ENCODE peak calls at places on chromosomes 16 and 17, in eight cellular contexts. One of them, this sample, is unnamed.

GRCh38 chr17:64025732-64026294 is 5.4 kb upstream of the ICAM2 start:
- DNase-seq in kidney epithelial cell: peak; percentile 16
- DNase-seq in vagina: no peak
- DNase-seq in adrenal gland: peak; percentile 88
- DNase-seq in prostate gland: peak; percentile 45
- DNase-seq in aorta: peak; percentile 91
- DNase-seq in MG63: peak; percentile 76
- DNase-seq in naive thymus-derived CD4-positive, alpha-beta T cell: peak; percentile 76
- DNase-seq in this sample: peak; percentile 96

GRCh38 chr17:7560172-7561027 is 1.3 kb upstream of the SENP3 start:
- DNase-seq in adrenal gland: peak; percentile 68
- DNase-seq in aorta: peak; percentile 88
- DNase-seq in prostate gland: peak; percentile 48
- DNase-seq in MG63: peak; percentile 26
- DNase-seq in vagina: no peak
- DNase-seq in kidney epithelial cell: no peak
- DNase-seq in naive thymus-derived CD4-positive, alpha-beta T cell: peak; percentile 27
- DNase-seq in this sample: peak; percentile 60

GRCh38 chr16:66522816-66523590 is 26.9 kb downstream of the TK2 start:
- DNase-seq in MG63: no peak
- DNase-seq in prostate gland: no peak
- DNase-seq in adrenal gland: no peak
- DNase-seq in kidney epithelial cell: no peak
- DNase-seq in naive thymus-derived CD4-positive, alpha-beta T cell: no peak
- DNase-seq in aorta: peak; percentile 44
- DNase-seq in vagina: no peak
- DNase-seq in this sample: no peak

GRCh38 chr17:39979021-39979660 is 1.5 kb upstream of the PSMD3 start:
- DNase-seq in vagina: no peak
- DNase-seq in adrenal gland: no peak
- DNase-seq in prostate gland: no peak
- DNase-seq in MG63: peak; percentile 90
- DNase-seq in aorta: no peak
- DNase-seq in kidney epithelial cell: peak; percentile 60
- DNase-seq in naive thymus-derived CD4-positive, alpha-beta T cell: no peak
- DNase-seq in this sample: no peak

GRCh38 chr17:17849147-17849820 is 12.5 kb upstream of the SREBF1 start:
- DNase-seq in kidney epithelial cell: no peak
- DNase-seq in aorta: peak; percentile 91
- DNase-seq in prostate gland: no peak
- DNase-seq in MG63: peak; percentile 84
- DNase-seq in naive thymus-derived CD4-positive, alpha-beta T cell: peak; percentile 48
- DNase-seq in adrenal gland: peak; percentile 90
- DNase-seq in vagina: no peak
- DNase-seq in this sample: peak; percentile 39

GRCh38 chr16:23595246-23595950 is 718 bp downstream of the NDUFAB1 start:
- DNase-seq in aorta: no peak
- DNase-seq in adrenal gland: no peak
- DNase-seq in kidney epithelial cell: no peak
- DNase-seq in MG63: no peak
- DNase-seq in vagina: no peak
- DNase-seq in naive thymus-derived CD4-positive, alpha-beta T cell: no peak
- DNase-seq in prostate gland: no peak
- DNase-seq in this sample: peak; percentile 12

GRCh38 chr17:4711671-4712111 is 1.3 kb downstream of the ARRB2 start:
- DNase-seq in aorta: peak; percentile 77
- DNase-seq in prostate gland: no peak
- DNase-seq in naive thymus-derived CD4-positive, alpha-beta T cell: no peak
- DNase-seq in vagina: no peak
- DNase-seq in MG63: no peak
- DNase-seq in kidney epithelial cell: no peak
- DNase-seq in adrenal gland: peak; percentile 35
- DNase-seq in this sample: no peak

GRCh38 chr17:64984776-64985521 is 65.7 kb upstream of the LRRC37A3 start:
- DNase-seq in naive thymus-derived CD4-positive, alpha-beta T cell: no peak
- DNase-seq in prostate gland: peak; percentile 65
- DNase-seq in kidney epithelial cell: no peak
- DNase-seq in vagina: no peak
- DNase-seq in adrenal gland: peak; percentile 78
- DNase-seq in aorta: no peak
- DNase-seq in MG63: no peak
- DNase-seq in this sample: peak; percentile 91

DNA sequence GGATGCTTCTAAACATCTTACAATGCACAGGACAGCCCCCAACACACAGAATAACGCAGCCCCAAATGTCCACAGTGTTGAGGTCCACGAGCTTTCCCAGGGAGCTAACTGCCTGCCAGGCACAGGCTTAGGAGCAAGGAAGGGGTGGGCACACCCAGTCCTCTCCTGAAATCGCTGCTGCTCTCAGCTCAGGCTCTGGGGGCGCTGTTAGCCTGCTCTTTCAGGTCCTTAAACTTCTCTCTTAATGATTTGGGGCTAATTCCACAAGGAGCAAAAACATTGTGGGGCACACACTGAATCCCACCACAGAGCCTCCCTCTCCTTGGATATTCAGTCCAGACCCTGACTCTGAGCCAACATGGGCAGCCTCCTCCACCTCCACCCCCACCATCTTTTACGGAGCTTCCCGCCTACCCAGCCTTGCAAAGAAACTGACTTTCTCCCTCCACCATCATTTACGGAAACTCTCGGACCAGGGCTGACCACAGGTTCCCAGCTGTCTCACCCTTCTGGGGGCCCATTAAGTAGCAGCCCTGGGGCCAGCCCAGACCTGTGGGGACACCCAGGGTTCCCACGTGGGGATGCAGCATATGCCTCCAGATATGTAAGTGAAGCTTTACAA is 1.1 kb downstream of the CD300H start:
- DNase-seq in vagina: no peak
- DNase-seq in adrenal gland: peak; percentile 28
- DNase-seq in aorta: no peak
- DNase-seq in kidney epithelial cell: no peak
- DNase-seq in naive thymus-derived CD4-positive, alpha-beta T cell: no peak
- DNase-seq in prostate gland: no peak
- DNase-seq in MG63: peak; percentile 57
- DNase-seq in this sample: peak; percentile 6
- H3K27me3 ChIP-seq in vagina: no peaks in the 10 kb centered on the region
- H3K27me3 ChIP-seq in adrenal gland: no peaks in the 10 kb centered on the region
- H3K27me3 ChIP-seq in aorta: no peaks in the 10 kb centered on the region
- H3K27me3 ChIP-seq in kidney epithelial cell: no peaks in the 10 kb centered on the region
- H3K27me3 ChIP-seq in naive thymus-derived CD4-positive, alpha-beta T cell: no peaks in the 10 kb centered on the region
- H3K27me3 ChIP-seq in prostate gland: no peaks in the 10 kb centered on the region
- H3K27me3 ChIP-seq in MG63: no peaks in the 10 kb centered on the region
- H3K27me3 ChIP-seq in this sample: peaks cover 6% of the 10 kb centered on the region

GRCh38 chr17:74568116-74568873 is 986 bp upstream of the CD300H start:
- DNase-seq in prostate gland: no peak
- DNase-seq in naive thymus-derived CD4-positive, alpha-beta T cell: no peak
- DNase-seq in adrenal gland: no peak
- DNase-seq in kidney epithelial cell: no peak
- DNase-seq in vagina: no peak
- DNase-seq in MG63: no peak
- DNase-seq in aorta: no peak
- DNase-seq in this sample: no peak
- H3K27me3 ChIP-seq in prostate gland: no peaks in the 10 kb centered on the region
- H3K27me3 ChIP-seq in naive thymus-derived CD4-positive, alpha-beta T cell: no peaks in the 10 kb centered on the region
- H3K27me3 ChIP-seq in adrenal gland: no peaks in the 10 kb centered on the region
- H3K27me3 ChIP-seq in kidney epithelial cell: no peaks in the 10 kb centered on the region
- H3K27me3 ChIP-seq in vagina: no peaks in the 10 kb centered on the region
- H3K27me3 ChIP-seq in MG63: no peaks in the 10 kb centered on the region
- H3K27me3 ChIP-seq in aorta: no peaks in the 10 kb centered on the region
- H3K27me3 ChIP-seq in this sample: peaks cover 6% of the 10 kb centered on the region

GRCh38 chr17:79796570-79797491 is at the start of gene CBX8:
- DNase-seq in adrenal gland: peak; percentile 100
- DNase-seq in vagina: peak; percentile 98
- DNase-seq in kidney epithelial cell: peak; percentile 89
- DNase-seq in naive thymus-derived CD4-positive, alpha-beta T cell: peak; percentile 97
- DNase-seq in MG63: peak; percentile 99
- DNase-seq in prostate gland: peak; percentile 99
- DNase-seq in aorta: peak; percentile 100
- DNase-seq in this sample: peak; percentile 97
- H3K27me3 ChIP-seq in adrenal gland: peaks cover 59% of the 10 kb centered on the region
- H3K27me3 ChIP-seq in vagina: peaks cover 34% of the 10 kb centered on the region
- H3K27me3 ChIP-seq in kidney epithelial cell: peaks cover 60% of the 10 kb centered on the region
- H3K27me3 ChIP-seq in naive thymus-derived CD4-positive, alpha-beta T cell: peaks cover 28% of the 10 kb centered on the region
- H3K27me3 ChIP-seq in MG63: peaks cover 41% of the 10 kb centered on the region
- H3K27me3 ChIP-seq in prostate gland: peaks cover 41% of the 10 kb centered on the region
- H3K27me3 ChIP-seq in aorta: no peaks in the 10 kb centered on the region
- H3K27me3 ChIP-seq in this sample: peaks cover 18% of the 10 kb centered on the region

DNA sequence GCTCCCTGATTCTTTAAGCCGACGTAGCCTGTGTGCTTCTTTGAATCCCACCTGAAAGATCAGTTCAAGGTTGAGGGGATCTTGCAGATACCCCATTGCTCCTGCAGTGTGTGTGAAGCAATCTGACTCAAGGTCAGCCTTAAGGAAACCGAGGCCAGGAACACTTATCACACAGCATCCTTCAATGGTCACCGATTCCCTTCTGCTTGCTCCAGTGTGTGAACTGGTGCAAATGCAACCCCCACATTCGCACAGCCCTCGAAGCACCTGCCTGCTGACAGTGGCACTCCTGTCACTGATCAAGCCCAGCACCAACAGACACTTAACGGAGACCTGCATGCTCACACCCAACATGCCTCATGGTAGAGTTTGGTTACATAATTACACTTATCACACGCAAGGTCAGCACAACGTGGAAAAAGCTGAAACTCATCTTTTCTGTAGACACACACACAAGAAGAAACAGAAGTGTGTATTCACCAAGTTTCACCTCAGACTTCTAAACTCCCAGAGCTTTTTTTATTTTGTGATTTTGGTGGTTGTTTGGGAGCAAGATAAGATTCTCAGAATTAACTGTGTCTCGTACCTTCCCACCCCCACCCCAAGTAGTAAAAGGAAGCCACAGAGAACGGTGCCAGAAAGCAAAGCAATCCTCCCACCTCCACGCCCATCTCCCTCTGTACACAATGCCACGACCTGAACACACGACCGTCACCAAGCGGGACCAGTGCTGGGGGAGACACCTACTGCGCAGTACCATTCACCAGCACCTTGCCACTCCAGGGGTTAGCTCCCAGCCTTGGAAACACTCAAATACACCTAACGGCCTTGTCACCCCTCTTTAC is 37.2 kb downstream of the LITAFD start:
- DNase-seq in aorta: no peak
- DNase-seq in naive thymus-derived CD4-positive, alpha-beta T cell: no peak
- DNase-seq in MG63: no peak
- DNase-seq in vagina: no peak
- DNase-seq in adrenal gland: no peak
- DNase-seq in kidney epithelial cell: no peak
- DNase-seq in prostate gland: no peak
- DNase-seq in this sample: peak; percentile 74
- H3K27me3 ChIP-seq in aorta: no peaks in the 10 kb centered on the region
- H3K27me3 ChIP-seq in naive thymus-derived CD4-positive, alpha-beta T cell: no peaks in the 10 kb centered on the region
- H3K27me3 ChIP-seq in MG63: no peaks in the 10 kb centered on the region
- H3K27me3 ChIP-seq in vagina: no peaks in the 10 kb centered on the region
- H3K27me3 ChIP-seq in adrenal gland: no peaks in the 10 kb centered on the region
- H3K27me3 ChIP-seq in kidney epithelial cell: no peaks in the 10 kb centered on the region
- H3K27me3 ChIP-seq in prostate gland: no peaks in the 10 kb centered on the region
- H3K27me3 ChIP-seq in this sample: no peaks in the 10 kb centered on the region

GRCh38 chr17:8867361-8867981 is at the start of gene PIK3R6:
- DNase-seq in prostate gland: no peak
- DNase-seq in kidney epithelial cell: no peak
- DNase-seq in naive thymus-derived CD4-positive, alpha-beta T cell: no peak
- DNase-seq in vagina: no peak
- DNase-seq in adrenal gland: no peak
- DNase-seq in MG63: no peak
- DNase-seq in aorta: no peak
- DNase-seq in this sample: no peak
- H3K27me3 ChIP-seq in prostate gland: no peaks in the 10 kb centered on the region
- H3K27me3 ChIP-seq in kidney epithelial cell: no peaks in the 10 kb centered on the region
- H3K27me3 ChIP-seq in naive thymus-derived CD4-positive, alpha-beta T cell: no peaks in the 10 kb centered on the region
- H3K27me3 ChIP-seq in vagina: no peaks in the 10 kb centered on the region
- H3K27me3 ChIP-seq in adrenal gland: no peaks in the 10 kb centered on the region
- H3K27me3 ChIP-seq in MG63: no peaks in the 10 kb centered on the region
- H3K27me3 ChIP-seq in aorta: no peaks in the 10 kb centered on the region
- H3K27me3 ChIP-seq in this sample: no peaks in the 10 kb centered on the region

GRCh38 chr16:5580772-5581171 is 483.2 kb upstream of the EEF2KMT start:
- DNase-seq in prostate gland: no peak
- DNase-seq in adrenal gland: no peak
- DNase-seq in vagina: no peak
- DNase-seq in naive thymus-derived CD4-positive, alpha-beta T cell: no peak
- DNase-seq in MG63: no peak
- DNase-seq in aorta: peak; percentile 5
- DNase-seq in kidney epithelial cell: no peak
- DNase-seq in this sample: no peak
- H3K27me3 ChIP-seq in prostate gland: no peaks in the 10 kb centered on the region
- H3K27me3 ChIP-seq in adrenal gland: no peaks in the 10 kb centered on the region
- H3K27me3 ChIP-seq in vagina: no peaks in the 10 kb centered on the region
- H3K27me3 ChIP-seq in naive thymus-derived CD4-positive, alpha-beta T cell: no peaks in the 10 kb centered on the region
- H3K27me3 ChIP-seq in MG63: no peaks in the 10 kb centered on the region
- H3K27me3 ChIP-seq in aorta: no peaks in the 10 kb centered on the region
- H3K27me3 ChIP-seq in kidney epithelial cell: no peaks in the 10 kb centered on the region
- H3K27me3 ChIP-seq in this sample: no peaks in the 10 kb centered on the region

GRCh38 chr16:888901-889570 is 81.7 kb downstream of the LMF1 start:
- DNase-seq in vagina: no peak
- DNase-seq in kidney epithelial cell: no peak
- DNase-seq in prostate gland: no peak
- DNase-seq in aorta: no peak
- DNase-seq in adrenal gland: no peak
- DNase-seq in naive thymus-derived CD4-positive, alpha-beta T cell: no peak
- DNase-seq in MG63: no peak
- DNase-seq in this sample: no peak
- H3K27me3 ChIP-seq in vagina: no peaks in the 10 kb centered on the region
- H3K27me3 ChIP-seq in kidney epithelial cell: peaks cover 7% of the 10 kb centered on the region
- H3K27me3 ChIP-seq in prostate gland: no peaks in the 10 kb centered on the region
- H3K27me3 ChIP-seq in aorta: no peaks in the 10 kb centered on the region
- H3K27me3 ChIP-seq in adrenal gland: no peaks in the 10 kb centered on the region
- H3K27me3 ChIP-seq in naive thymus-derived CD4-positive, alpha-beta T cell: no peaks in the 10 kb centered on the region
- H3K27me3 ChIP-seq in MG63: no peaks in the 10 kb centered on the region
- H3K27me3 ChIP-seq in this sample: no peaks in the 10 kb centered on the region

GRCh38 chr17:37735165-37735564 is 9.7 kb downstream of the HNF1B start:
- DNase-seq in naive thymus-derived CD4-positive, alpha-beta T cell: no peak
- DNase-seq in MG63: no peak
- DNase-seq in kidney epithelial cell: no peak
- DNase-seq in vagina: no peak
- DNase-seq in aorta: no peak
- DNase-seq in prostate gland: no peak
- DNase-seq in adrenal gland: no peak
- DNase-seq in this sample: no peak
- H3K27me3 ChIP-seq in naive thymus-derived CD4-positive, alpha-beta T cell: peaks cover 8% of the 10 kb centered on the region
- H3K27me3 ChIP-seq in MG63: peaks cover 8% of the 10 kb centered on the region
- H3K27me3 ChIP-seq in kidney epithelial cell: no peaks in the 10 kb centered on the region
- H3K27me3 ChIP-seq in vagina: peaks cover 4% of the 10 kb centered on the region
- H3K27me3 ChIP-seq in aorta: no peaks in the 10 kb centered on the region
- H3K27me3 ChIP-seq in prostate gland: peaks cover 2% of the 10 kb centered on the region
- H3K27me3 ChIP-seq in adrenal gland: peaks cover 37% of the 10 kb centered on the region
- H3K27me3 ChIP-seq in this sample: peaks cover 34% of the 10 kb centered on the region